ENCODE peak calls at places on chromosomes 16 and 17, in five cellular contexts. One of them, this sample, is unnamed.

GRCh38 chr17:75691371-75692290 is 24.5 kb downstream of the SAP30BP start:
- DNase-seq in esophagus muscularis mucosa: no peak
- DNase-seq in GM12892: no peak
- DNase-seq in sigmoid colon: peak
- DNase-seq in SK-N-SH: no peak
- DNase-seq in this sample: peak

GRCh38 chr16:23434380-23434779 is 18.6 kb downstream of the COG7 start:
- DNase-seq in esophagus muscularis mucosa: no peak
- DNase-seq in GM12892: no peak
- DNase-seq in sigmoid colon: no peak
- DNase-seq in SK-N-SH: peak
- DNase-seq in this sample: no peak

GRCh38 chr17:7838291-7839075 is 4.5 kb downstream of the KDM6B start:
- DNase-seq in esophagus muscularis mucosa: no peak
- DNase-seq in GM12892: no peak
- DNase-seq in sigmoid colon: peak
- DNase-seq in SK-N-SH: peak
- DNase-seq in this sample: no peak

GRCh38 chr17:15651001-15651582 is 31.6 kb upstream of the FBXW10B start:
- DNase-seq in esophagus muscularis mucosa: no peak
- DNase-seq in GM12892: no peak
- DNase-seq in sigmoid colon: peak
- DNase-seq in SK-N-SH: peak
- DNase-seq in this sample: no peak

GRCh38 chr17:43333438-43333943 is 65.3 kb upstream of the ARL4D start:
- DNase-seq in esophagus muscularis mucosa: no peak
- DNase-seq in GM12892: no peak
- DNase-seq in sigmoid colon: no peak
- DNase-seq in SK-N-SH: no peak
- DNase-seq in this sample: no peak

GRCh38 chr17:75762513-75763268 is 2.3 kb downstream of the GALK1 start:
- DNase-seq in esophagus muscularis mucosa: no peak
- DNase-seq in GM12892: no peak
- DNase-seq in sigmoid colon: no peak
- DNase-seq in SK-N-SH: no peak
- DNase-seq in this sample: no peak

GRCh38 chr16:67780847-67781547 is 25.4 kb downstream of the RANBP10 start:
- DNase-seq in esophagus muscularis mucosa: no peak
- DNase-seq in GM12892: no peak
- DNase-seq in sigmoid colon: no peak
- DNase-seq in SK-N-SH: no peak
- DNase-seq in this sample: no peak

GRCh38 chr17:78839762-78840529 is 668 bp downstream of the USP36 start:
- DNase-seq in esophagus muscularis mucosa: no peak
- DNase-seq in GM12892: peak
- DNase-seq in sigmoid colon: peak
- DNase-seq in SK-N-SH: peak
- DNase-seq in this sample: no peak

GRCh38 chr17:7915611-7916382 is at the start of gene RNF227:
- DNase-seq in esophagus muscularis mucosa: peak
- DNase-seq in GM12892: peak
- DNase-seq in sigmoid colon: peak
- DNase-seq in SK-N-SH: peak
- DNase-seq in this sample: peak

GRCh38 chr17:65564793-65565192 is 3.3 kb upstream of the AXIN2 start:
- DNase-seq in esophagus muscularis mucosa: no peak
- DNase-seq in GM12892: no peak
- DNase-seq in sigmoid colon: peak
- DNase-seq in SK-N-SH: peak
- DNase-seq in this sample: peak

GRCh38 chr17:50779747-50780363 is 12.5 kb upstream of the ANKRD40CL start:
- DNase-seq in esophagus muscularis mucosa: no peak
- DNase-seq in GM12892: no peak
- DNase-seq in sigmoid colon: no peak
- DNase-seq in SK-N-SH: no peak
- DNase-seq in this sample: no peak

GRCh38 chr17:28379814-28380571 is 8.5 kb downstream of the SARM1 start:
- DNase-seq in esophagus muscularis mucosa: no peak
- DNase-seq in GM12892: no peak
- DNase-seq in sigmoid colon: no peak
- DNase-seq in SK-N-SH: peak
- DNase-seq in this sample: peak

GRCh38 chr16:75293746-75294145 is 42.3 kb upstream of the BCAR1 start:
- DNase-seq in esophagus muscularis mucosa: no peak
- DNase-seq in GM12892: no peak
- DNase-seq in sigmoid colon: no peak
- DNase-seq in SK-N-SH: no peak
- DNase-seq in this sample: no peak

GRCh38 chr17:73232587-73233373 is 28.9 kb downstream of the CPSF4L start:
- DNase-seq in esophagus muscularis mucosa: no peak
- DNase-seq in GM12892: peak
- DNase-seq in sigmoid colon: peak
- DNase-seq in SK-N-SH: no peak
- DNase-seq in this sample: no peak

GRCh38 chr16:85718682-85719081 is 29.9 kb upstream of the GINS2 start:
- DNase-seq in esophagus muscularis mucosa: no peak
- DNase-seq in GM12892: no peak
- DNase-seq in sigmoid colon: no peak
- DNase-seq in SK-N-SH: no peak
- DNase-seq in this sample: no peak

GRCh38 chr17:49425004-49425286 is 10.3 kb upstream of the PHB1 start:
- DNase-seq in esophagus muscularis mucosa: no peak
- DNase-seq in GM12892: no peak
- DNase-seq in sigmoid colon: no peak
- DNase-seq in SK-N-SH: no peak
- DNase-seq in this sample: no peak

GRCh38 chr17:72119963-72120877 is 600 bp upstream of the SOX9 start:
- DNase-seq in esophagus muscularis mucosa: no peak
- DNase-seq in GM12892: no peak
- DNase-seq in sigmoid colon: peak
- DNase-seq in SK-N-SH: peak
- DNase-seq in this sample: peak

DNA sequence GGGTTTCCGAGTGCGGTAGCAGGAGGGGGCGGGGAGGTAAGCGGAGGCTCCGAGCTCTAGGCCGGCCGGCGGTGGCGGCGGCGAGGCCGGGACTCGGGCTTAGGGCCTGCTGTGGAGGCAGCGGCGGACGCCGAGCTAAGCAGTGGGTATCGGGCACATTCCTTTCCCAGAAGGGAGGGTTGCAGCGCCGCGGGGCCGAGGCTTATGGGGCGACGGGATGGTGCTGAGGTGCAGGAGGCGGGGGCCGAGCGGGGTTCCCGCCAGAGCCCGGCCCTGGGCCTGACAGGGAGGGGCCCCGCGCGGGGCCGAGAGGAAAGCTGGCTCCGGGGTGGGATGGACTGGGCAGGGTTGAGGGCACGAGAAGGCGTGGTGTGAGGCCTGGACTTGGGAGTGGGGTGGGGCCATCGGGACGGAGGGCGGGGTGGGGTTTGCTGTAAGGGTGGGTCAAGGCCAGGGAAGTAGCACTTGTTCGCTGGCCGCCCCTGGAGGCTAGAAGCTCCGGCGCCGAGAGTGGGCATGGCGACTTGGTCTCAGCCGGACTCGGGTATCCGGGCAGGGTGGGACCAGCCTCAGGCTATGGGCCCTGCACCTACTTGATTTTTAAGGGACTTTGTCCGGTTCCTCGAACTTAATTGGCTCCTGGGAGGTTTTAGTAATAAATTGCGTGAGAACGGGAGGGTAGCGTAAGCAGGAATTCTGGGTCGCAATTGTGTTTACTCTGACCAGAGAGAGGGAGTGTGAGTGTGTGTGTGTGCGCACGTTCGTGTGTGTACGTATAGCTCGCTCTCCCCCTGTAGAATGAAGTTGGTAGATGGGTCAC is at the start of gene NFE2L1:
- DNase-seq in esophagus muscularis mucosa: peak
- DNase-seq in GM12892: no peak
- DNase-seq in sigmoid colon: peak
- DNase-seq in SK-N-SH: peak
- DNase-seq in this sample: peak
- TF ChIP-seq POLR2AphosphoS5 in esophagus muscularis mucosa: peak
- TF ChIP-seq POLR2AphosphoS5 in GM12892: peak
- TF ChIP-seq POLR2AphosphoS5 in sigmoid colon: peak
- TF ChIP-seq POLR2AphosphoS5 in SK-N-SH: peak
- TF ChIP-seq POLR2AphosphoS5 in this sample: peak

GRCh38 chr17:45314761-45315549 is 1.9 kb downstream of the MAP3K14 start:
- DNase-seq in esophagus muscularis mucosa: no peak
- DNase-seq in GM12892: no peak
- DNase-seq in sigmoid colon: no peak
- DNase-seq in SK-N-SH: no peak
- DNase-seq in this sample: no peak
- TF ChIP-seq POLR2AphosphoS5 in esophagus muscularis mucosa: no peak
- TF ChIP-seq POLR2AphosphoS5 in GM12892: no peak
- TF ChIP-seq POLR2AphosphoS5 in sigmoid colon: no peak
- TF ChIP-seq POLR2AphosphoS5 in SK-N-SH: no peak
- TF ChIP-seq POLR2AphosphoS5 in this sample: no peak

GRCh38 chr17:77364941-77365583 is 224.3 kb downstream of the SEC14L1 start:
- DNase-seq in esophagus muscularis mucosa: no peak
- DNase-seq in GM12892: no peak
- DNase-seq in sigmoid colon: no peak
- DNase-seq in SK-N-SH: no peak
- DNase-seq in this sample: no peak

GRCh38 chr17:77364381-77364911 is 223.7 kb downstream of the SEC14L1 start:
- DNase-seq in esophagus muscularis mucosa: no peak
- DNase-seq in GM12892: no peak
- DNase-seq in sigmoid colon: peak
- DNase-seq in SK-N-SH: no peak
- DNase-seq in this sample: no peak

GRCh38 chr17:77366558-77367245 is 225.9 kb downstream of the SEC14L1 start:
- DNase-seq in esophagus muscularis mucosa: no peak
- DNase-seq in GM12892: peak
- DNase-seq in sigmoid colon: peak
- DNase-seq in SK-N-SH: peak
- DNase-seq in this sample: no peak

GRCh38 chr17:77366206-77366557 is 225.4 kb downstream of the SEC14L1 start:
- DNase-seq in esophagus muscularis mucosa: no peak
- DNase-seq in GM12892: no peak
- DNase-seq in sigmoid colon: peak
- DNase-seq in SK-N-SH: no peak
- DNase-seq in this sample: no peak

DNA sequence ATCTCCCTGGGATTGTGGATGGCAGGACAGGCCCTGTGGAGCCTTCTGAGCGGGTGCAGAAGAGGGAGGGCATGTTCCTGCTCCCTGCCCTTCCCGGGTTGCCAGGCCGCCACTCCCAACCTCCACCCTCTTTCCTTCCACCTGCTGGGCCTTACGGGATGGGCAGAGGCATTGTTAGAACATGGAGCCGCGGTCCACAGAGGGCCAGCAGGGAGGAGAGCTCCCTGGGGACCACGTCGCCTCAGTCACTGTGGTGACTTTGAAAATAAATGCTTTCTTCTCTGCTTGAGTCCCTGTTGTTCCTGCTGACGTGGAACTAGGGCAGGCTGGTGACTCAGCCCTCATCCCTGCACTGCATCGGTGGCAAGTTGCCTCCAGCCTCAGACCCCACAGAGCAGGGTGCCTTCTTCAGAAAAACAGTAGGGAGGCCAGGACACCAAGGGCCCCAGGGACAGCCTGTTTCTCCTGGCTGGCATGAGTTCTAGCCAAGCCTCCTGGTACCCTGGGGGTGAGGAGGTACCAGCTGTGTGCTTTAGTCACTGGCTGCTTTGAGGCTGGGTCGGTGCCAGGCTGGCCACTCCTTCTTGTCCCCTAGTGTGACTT is 224.9 kb downstream of the SEC14L1 start:
- DNase-seq in esophagus muscularis mucosa: no peak
- DNase-seq in GM12892: no peak
- DNase-seq in sigmoid colon: peak
- DNase-seq in SK-N-SH: peak
- DNase-seq in this sample: peak
- TF ChIP-seq POLR2AphosphoS5 in esophagus muscularis mucosa: peak
- TF ChIP-seq POLR2AphosphoS5 in GM12892: no peak
- TF ChIP-seq POLR2AphosphoS5 in sigmoid colon: no peak
- TF ChIP-seq POLR2AphosphoS5 in SK-N-SH: peak
- TF ChIP-seq POLR2AphosphoS5 in this sample: no peak

GRCh38 chr16:25066747-25067631 is 44.6 kb upstream of the LCMT1 start:
- DNase-seq in esophagus muscularis mucosa: peak
- DNase-seq in GM12892: peak
- DNase-seq in sigmoid colon: peak
- DNase-seq in SK-N-SH: peak
- DNase-seq in this sample: peak
- TF ChIP-seq POLR2AphosphoS5 in esophagus muscularis mucosa: peak
- TF ChIP-seq POLR2AphosphoS5 in GM12892: peak
- TF ChIP-seq POLR2AphosphoS5 in sigmoid colon: peak
- TF ChIP-seq POLR2AphosphoS5 in SK-N-SH: peak
- TF ChIP-seq POLR2AphosphoS5 in this sample: peak

DNA sequence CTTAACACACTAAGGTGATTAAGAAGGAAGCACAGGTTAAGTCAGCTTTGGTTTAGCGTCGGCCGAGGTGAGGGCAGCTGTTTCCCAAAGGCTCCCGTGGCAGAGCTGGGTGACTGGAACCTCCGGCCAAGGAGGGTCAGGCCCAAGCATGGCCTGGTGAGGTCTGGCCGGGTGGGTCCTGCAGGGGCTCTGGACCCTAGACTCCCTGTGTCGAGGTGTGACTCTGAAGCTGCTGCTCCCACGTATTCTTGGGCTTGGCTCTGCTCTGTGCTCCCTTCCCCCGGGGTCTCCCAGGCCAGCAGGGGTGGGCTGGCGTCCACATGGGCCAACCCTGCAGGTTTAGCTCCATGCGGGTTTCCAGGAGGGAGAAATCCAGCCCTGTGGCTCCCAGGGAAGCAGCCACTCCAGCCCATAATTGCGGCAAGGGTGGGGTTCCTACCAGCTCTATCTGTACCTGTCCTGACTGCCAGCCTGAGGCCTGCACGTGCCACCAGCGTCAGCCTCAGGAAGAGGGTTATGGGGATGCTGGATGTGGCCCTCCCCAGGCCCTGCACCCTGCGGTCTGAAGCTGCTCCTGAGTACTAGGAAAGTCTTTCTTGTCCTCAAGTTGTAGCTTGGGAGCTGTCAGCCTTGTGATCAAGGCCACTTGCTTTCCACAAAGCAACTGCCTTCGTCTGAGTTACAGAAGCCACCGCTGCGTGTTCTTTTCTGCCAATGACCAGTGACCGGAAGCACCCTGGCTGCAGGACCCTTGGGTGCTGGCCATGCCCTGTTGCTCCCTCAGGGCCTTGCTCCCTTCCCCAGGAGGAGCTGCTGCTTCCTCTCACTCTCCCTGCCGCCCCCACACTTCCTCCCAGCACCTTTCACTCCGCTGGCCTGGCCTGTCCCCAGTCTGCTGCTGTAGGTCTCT is 4.8 kb downstream of the CDK5R1 start:
- DNase-seq in esophagus muscularis mucosa: no peak
- DNase-seq in GM12892: no peak
- DNase-seq in sigmoid colon: no peak
- DNase-seq in SK-N-SH: peak
- DNase-seq in this sample: no peak
- TF ChIP-seq POLR2AphosphoS5 in esophagus muscularis mucosa: no peak
- TF ChIP-seq POLR2AphosphoS5 in GM12892: peak
- TF ChIP-seq POLR2AphosphoS5 in sigmoid colon: no peak
- TF ChIP-seq POLR2AphosphoS5 in SK-N-SH: no peak
- TF ChIP-seq POLR2AphosphoS5 in this sample: no peak

DNA sequence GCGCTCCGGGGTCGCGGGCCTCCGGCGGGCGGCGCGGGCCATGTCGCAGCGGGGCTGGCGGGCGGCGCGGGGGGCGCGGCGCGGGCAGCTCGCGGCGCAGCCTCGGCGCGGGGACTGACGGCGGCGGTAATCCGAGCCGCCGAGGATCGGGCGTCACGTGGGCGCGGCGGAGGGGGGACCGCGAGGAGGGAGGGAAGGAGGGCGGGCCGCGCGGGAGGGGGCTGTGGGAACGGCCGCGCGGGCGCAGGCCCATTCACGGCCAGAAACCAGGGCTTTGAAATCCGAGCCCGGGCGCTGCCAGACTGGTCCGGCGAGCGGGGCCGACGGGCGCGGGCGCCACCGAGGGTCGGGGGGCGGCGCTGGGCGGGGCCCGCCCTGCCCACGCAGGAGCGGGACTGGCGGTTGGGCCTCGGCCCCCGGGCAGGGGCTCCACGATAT is at the start of gene MTSS2:
- DNase-seq in esophagus muscularis mucosa: no peak
- DNase-seq in GM12892: no peak
- DNase-seq in sigmoid colon: peak
- DNase-seq in SK-N-SH: peak
- DNase-seq in this sample: peak
- TF ChIP-seq POLR2AphosphoS5 in esophagus muscularis mucosa: peak
- TF ChIP-seq POLR2AphosphoS5 in GM12892: no peak
- TF ChIP-seq POLR2AphosphoS5 in sigmoid colon: peak
- TF ChIP-seq POLR2AphosphoS5 in SK-N-SH: no peak
- TF ChIP-seq POLR2AphosphoS5 in this sample: no peak

This sample was measured in breast epithelium.